ENCODE peak calls at places on chromosomes 11 and 22, in eight cellular contexts. O is Panc1, H is suprapubic skin, R is GM12891, Z is stomach, M is SK-N-MC, N is HCT116, V is transverse colon. I is an unnamed sample.

GRCh38 chr22:31240011-31240410 is 27.9 kb downstream of the LIMK2 start:
- DNase-seq in O (no peak), H (no peak), R (no peak), Z (no peak), M (no peak), N (no peak), V (no peak), I (no peak)

GRCh38 chr22:42955087-42955630 is 59.8 kb downstream of the PACSIN2 start:
- DNase-seq in O (no peak), H (peak; percentile 38), R (no peak), Z (no peak), M (no peak), N (no peak), V (no peak), I (no peak)

GRCh38 chr11:68825603-68826002 is 16.1 kb downstream of the CPT1A start:
- DNase-seq in O (no peak), H (peak; percentile 65), R (no peak), Z (peak; percentile 74), M (no peak), N (peak; percentile 37), V (peak; percentile 90), I (peak; percentile 87)

GRCh38 chr11:94734563-94735275 is 33.4 kb upstream of the AMOTL1 start:
- DNase-seq in O (no peak), H (no peak), R (no peak), Z (no peak), M (no peak), N (peak; percentile 54), V (no peak), I (no peak)

GRCh38 chr11:12581923-12582322 is 92.3 kb upstream of the TEAD1 start:
- DNase-seq in O (no peak), H (no peak), R (no peak), Z (no peak), M (no peak), N (peak; percentile 38), V (no peak), I (no peak)

GRCh38 chr11:114291381-114291780 is 4.8 kb upstream of the NNMT start:
- DNase-seq in O (no peak), H (no peak), R (no peak), Z (no peak), M (no peak), N (no peak), V (no peak), I (no peak)

GRCh38 chr11:47983464-47984397 is 3.4 kb downstream of the PTPRJ start:
- DNase-seq in O (no peak), H (no peak), R (no peak), Z (no peak), M (no peak), N (no peak), V (no peak), I (no peak)

GRCh38 chr11:85736121-85736520 is 50.1 kb upstream of the CCDC89 start:
- DNase-seq in O (no peak), H (no peak), R (no peak), Z (no peak), M (no peak), N (no peak), V (no peak), I (no peak)

GRCh38 chr22:25840162-25840561 is 98.2 kb downstream of the MYO18B start:
- DNase-seq in O (no peak), H (no peak), R (no peak), Z (no peak), M (no peak), N (no peak), V (no peak), I (no peak)

GRCh38 chr11:61899146-61899841 is 7.9 kb upstream of the FADS3 start:
- DNase-seq in O (peak; percentile 41), H (peak; percentile 92), R (peak; percentile 99), Z (peak; percentile 87), M (peak; percentile 26), N (peak; percentile 36), V (peak; percentile 89), I (peak; percentile 90)

GRCh38 chr11:131855320-131855719 is 484.9 kb downstream of the NTM start:
- DNase-seq in O (no peak), H (no peak), R (no peak), Z (no peak), M (no peak), N (no peak), V (no peak), I (no peak)

DNA sequence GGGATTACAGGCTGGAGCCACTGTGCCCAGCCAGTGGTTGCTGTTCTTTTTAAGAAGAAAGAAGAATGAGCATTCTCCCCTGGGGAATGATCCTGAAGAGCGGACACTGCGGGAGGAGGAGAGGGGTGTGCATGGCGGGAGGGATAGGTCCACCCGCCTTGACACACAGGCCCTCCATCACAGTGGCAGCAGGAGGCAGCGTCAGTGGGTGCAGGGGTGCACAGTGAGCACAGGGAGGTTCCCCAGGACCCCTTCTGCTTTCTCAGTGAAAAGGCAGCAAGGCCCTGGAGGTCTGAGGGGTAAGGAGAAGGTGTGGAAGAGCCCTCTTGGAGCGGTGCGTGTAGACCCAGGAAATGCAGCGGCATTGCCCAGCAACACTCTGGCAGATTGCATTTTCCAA is 28.9 kb upstream of the CBX7 start:
- DNase-seq in O (no peak), H (no peak), R (no peak), Z (no peak), M (no peak), N (no peak), V (no peak), I (no peak)
- TF ChIP-seq POLR2AphosphoS5 in O (no peak), H (no peak), R (no peak), Z (no peak), M (no peak), N (no peak), V (no peak), I (no peak)

GRCh38 chr11:3781423-3781822 is 15.9 kb downstream of the NUP98 start:
- DNase-seq in O (no peak), H (no peak), R (no peak), Z (no peak), M (no peak), N (no peak), V (no peak), I (peak; percentile 43)
- TF ChIP-seq POLR2AphosphoS5 in O (no peak), H (no peak), R (no peak), Z (no peak), M (no peak), N (no peak), V (no peak), I (no peak)

DNA sequence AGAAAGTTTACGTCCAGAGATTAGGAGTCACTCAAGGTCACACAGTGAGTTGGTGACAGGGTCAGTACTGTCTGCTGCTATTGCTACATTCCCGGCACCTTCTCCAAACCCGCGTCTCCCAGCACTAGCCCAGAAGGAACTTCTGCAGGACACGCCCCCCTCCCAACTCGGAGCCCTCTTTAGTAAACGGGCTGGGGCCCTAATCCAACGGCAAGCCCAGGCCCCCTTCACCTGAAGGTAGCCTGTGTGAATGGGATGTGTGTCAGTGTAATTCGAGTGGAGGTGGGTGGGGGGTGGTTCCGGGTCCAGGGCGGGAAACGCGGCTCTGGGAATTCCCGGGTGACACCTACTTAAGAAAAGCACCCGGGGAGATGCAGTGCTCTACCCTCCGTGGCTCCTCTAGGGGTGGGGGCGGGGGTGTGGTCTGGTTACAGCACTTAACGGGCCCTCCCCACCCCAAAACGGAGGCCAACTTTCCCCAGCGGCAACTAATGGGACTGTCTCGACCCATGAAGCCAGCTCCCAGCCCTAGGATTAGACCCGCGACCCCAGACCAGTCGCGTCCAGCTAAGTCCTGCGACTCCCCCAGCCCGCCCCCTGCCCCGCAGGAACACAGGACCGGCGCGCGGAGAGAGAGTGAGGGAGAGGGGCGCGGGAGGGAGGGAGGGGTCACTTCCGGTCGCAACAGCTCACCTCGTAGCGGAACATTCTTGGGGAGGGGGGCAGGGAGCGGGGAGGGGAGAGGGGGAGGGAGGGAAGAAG is 468 bp downstream of the PATL1 start:
- DNase-seq in O (no peak), H (peak; percentile 88), R (peak; percentile 49), Z (peak; percentile 31), M (no peak), N (no peak), V (peak; percentile 58), I (peak; percentile 57)
- TF ChIP-seq POLR2AphosphoS5 in O (no peak), H (no peak), R (no peak), Z (no peak), M (no peak), N (peak; percentile 6), V (no peak), I (peak; percentile 16)

GRCh38 chr11:28834877-28835276 is 726.7 kb downstream of the METTL15 start:
- DNase-seq in O (no peak), H (no peak), R (no peak), Z (no peak), M (no peak), N (no peak), V (no peak), I (no peak)
- TF ChIP-seq POLR2AphosphoS5 in O (no peak), H (no peak), R (no peak), Z (no peak), M (no peak), N (no peak), V (no peak), I (no peak)

GRCh38 chr11:133821776-133822175 is 23.5 kb downstream of the SPATA19 start:
- DNase-seq in O (no peak), H (no peak), R (peak; percentile 69), Z (peak; percentile 65), M (no peak), N (peak; percentile 27), V (peak; percentile 20), I (peak; percentile 37)

GRCh38 chr11:133824593-133824992 is 20.7 kb downstream of the SPATA19 start:
- DNase-seq in O (no peak), H (no peak), R (no peak), Z (no peak), M (no peak), N (no peak), V (no peak), I (no peak)

GRCh38 chr11:133825666-133826065 is 19.6 kb downstream of the SPATA19 start:
- DNase-seq in O (no peak), H (no peak), R (no peak), Z (no peak), M (no peak), N (no peak), V (no peak), I (no peak)

GRCh38 chr11:133825156-133825555 is 20.2 kb downstream of the SPATA19 start:
- DNase-seq in O (no peak), H (no peak), R (no peak), Z (no peak), M (no peak), N (no peak), V (no peak), I (no peak)

DNA sequence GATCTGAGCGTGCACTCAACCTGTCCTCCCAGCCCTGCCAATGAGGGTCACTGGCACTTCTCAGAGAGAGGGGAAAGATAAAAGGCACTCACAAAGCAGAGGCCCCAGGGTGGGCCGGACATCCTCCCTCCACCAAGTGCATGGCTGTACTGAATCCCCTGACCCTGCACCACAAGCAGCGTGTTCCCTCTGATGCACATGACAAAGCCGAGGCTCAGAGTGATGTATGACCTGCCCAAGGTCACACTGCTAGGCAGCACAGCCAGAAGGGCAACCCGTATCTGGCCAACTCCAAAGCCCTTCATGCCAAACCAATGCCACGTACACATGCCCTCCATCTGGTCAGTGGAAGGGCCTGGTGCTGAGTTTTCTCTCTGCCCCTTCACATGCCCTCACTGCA is 22.1 kb downstream of the SPATA19 start:
- DNase-seq in O (no peak), H (no peak), R (no peak), Z (no peak), M (no peak), N (no peak), V (no peak), I (no peak)
- TF ChIP-seq POLR2AphosphoS5 in O (no peak), H (no peak), R (no peak), Z (no peak), M (no peak), N (no peak), V (no peak), I (no peak)

I was measured in HL-60.